ENCODE peak calls at places on chromosomes 7 and 10, in six cellular contexts. One of them, this sample, is unnamed.

GRCh38 chr7:4774804-4775280 is 581 bp upstream of the AP5Z1 start:
- DNase-seq in GM23338: no peak
- DNase-seq in MM.1S: no peak
- DNase-seq in HCT116: peak; percentile 18
- DNase-seq in H9: no peak
- DNase-seq in endothelial cell of umbilical vein: peak; percentile 85
- DNase-seq in this sample: peak; percentile 97

GRCh38 chr10:105679781-105680180 is 1038.7 kb downstream of the SORCS3 start:
- DNase-seq in endothelial cell of umbilical vein: no peak
- DNase-seq in GM23338: peak; percentile 57
- DNase-seq in HCT116: no peak
- DNase-seq in MM.1S: no peak
- DNase-seq in H9: peak; percentile 36
- DNase-seq in this sample: no peak

GRCh38 chr10:80390740-80391139 is 17.6 kb upstream of the PRXL2A start:
- DNase-seq in endothelial cell of umbilical vein: no peak
- DNase-seq in H9: no peak
- DNase-seq in MM.1S: no peak
- DNase-seq in GM23338: no peak
- DNase-seq in HCT116: no peak
- DNase-seq in this sample: no peak

GRCh38 chr10:34607894-34608293 is 207.2 kb downstream of the PARD3 start:
- DNase-seq in GM23338: peak; percentile 11
- DNase-seq in MM.1S: no peak
- DNase-seq in endothelial cell of umbilical vein: peak; percentile 55
- DNase-seq in HCT116: no peak
- DNase-seq in H9: no peak
- DNase-seq in this sample: no peak

GRCh38 chr7:32476816-32477648 is 13.1 kb downstream of the LSM5 start:
- DNase-seq in endothelial cell of umbilical vein: peak; percentile 49
- DNase-seq in MM.1S: no peak
- DNase-seq in HCT116: no peak
- DNase-seq in GM23338: no peak
- DNase-seq in H9: no peak
- DNase-seq in this sample: no peak

GRCh38 chr10:784377-784758 is 94.9 kb upstream of the DIP2C start:
- DNase-seq in H9: peak; percentile 56
- DNase-seq in GM23338: peak; percentile 66
- DNase-seq in endothelial cell of umbilical vein: no peak
- DNase-seq in MM.1S: no peak
- DNase-seq in HCT116: peak; percentile 16
- DNase-seq in this sample: no peak

GRCh38 chr7:54354436-54354835 is 187.7 kb upstream of the VSTM2A start:
- DNase-seq in endothelial cell of umbilical vein: no peak
- DNase-seq in MM.1S: no peak
- DNase-seq in H9: no peak
- DNase-seq in GM23338: no peak
- DNase-seq in HCT116: no peak
- DNase-seq in this sample: no peak

GRCh38 chr10:29304259-29305030 is 15.6 kb downstream of the LYZL1 start:
- DNase-seq in MM.1S: peak; percentile 50
- DNase-seq in endothelial cell of umbilical vein: peak; percentile 79
- DNase-seq in GM23338: peak; percentile 85
- DNase-seq in H9: peak; percentile 54
- DNase-seq in HCT116: peak; percentile 62
- DNase-seq in this sample: peak; percentile 81

GRCh38 chr7:23662124-23662982 is 17.6 kb upstream of the FAM221A start:
- DNase-seq in MM.1S: no peak
- DNase-seq in endothelial cell of umbilical vein: no peak
- DNase-seq in HCT116: no peak
- DNase-seq in H9: peak; percentile 52
- DNase-seq in GM23338: peak; percentile 78
- DNase-seq in this sample: no peak

GRCh38 chr10:97412891-97413304 is 11.8 kb upstream of the RRP12 start:
- DNase-seq in HCT116: peak; percentile 51
- DNase-seq in MM.1S: peak; percentile 84
- DNase-seq in H9: no peak
- DNase-seq in endothelial cell of umbilical vein: no peak
- DNase-seq in GM23338: no peak
- DNase-seq in this sample: no peak

GRCh38 chr10:79289801-79290200 is 57.5 kb upstream of the PPIF start:
- DNase-seq in HCT116: no peak
- DNase-seq in MM.1S: no peak
- DNase-seq in H9: no peak
- DNase-seq in endothelial cell of umbilical vein: no peak
- DNase-seq in GM23338: no peak
- DNase-seq in this sample: peak; percentile 89

GRCh38 chr10:32004161-32004591 is 52.0 kb downstream of the KIF5B start:
- DNase-seq in GM23338: peak; percentile 51
- DNase-seq in endothelial cell of umbilical vein: no peak
- DNase-seq in MM.1S: peak; percentile 22
- DNase-seq in H9: peak; percentile 66
- DNase-seq in HCT116: no peak
- DNase-seq in this sample: no peak

GRCh38 chr10:46558411-46559185 is 2.1 kb upstream of the GPRIN2 start:
- DNase-seq in MM.1S: peak; percentile 4
- DNase-seq in H9: peak; percentile 26
- DNase-seq in endothelial cell of umbilical vein: no peak
- DNase-seq in GM23338: no peak
- DNase-seq in HCT116: no peak
- DNase-seq in this sample: no peak

GRCh38 chr7:88331322-88331721 is 24.6 kb upstream of the STEAP4 start:
- DNase-seq in MM.1S: no peak
- DNase-seq in endothelial cell of umbilical vein: no peak
- DNase-seq in HCT116: no peak
- DNase-seq in GM23338: no peak
- DNase-seq in H9: no peak
- DNase-seq in this sample: no peak

GRCh38 chr10:72250666-72251065 is 23.1 kb upstream of the DDIT4 start:
- DNase-seq in MM.1S: peak; percentile 36
- DNase-seq in GM23338: no peak
- DNase-seq in HCT116: no peak
- DNase-seq in endothelial cell of umbilical vein: peak; percentile 18
- DNase-seq in H9: no peak
- DNase-seq in this sample: peak; percentile 92

GRCh38 chr7:48421357-48421756 is 250.1 kb downstream of the ABCA13 start:
- DNase-seq in GM23338: peak; percentile 40
- DNase-seq in endothelial cell of umbilical vein: no peak
- DNase-seq in H9: no peak
- DNase-seq in HCT116: no peak
- DNase-seq in MM.1S: no peak
- DNase-seq in this sample: no peak

GRCh38 chr7:151249034-151249731 is 689 bp upstream of the SMARCD3 start:
- DNase-seq in HCT116: no peak
- DNase-seq in H9: no peak
- DNase-seq in GM23338: peak; percentile 38
- DNase-seq in MM.1S: no peak
- DNase-seq in endothelial cell of umbilical vein: peak; percentile 56
- DNase-seq in this sample: peak; percentile 99

GRCh38 chr10:124288928-124289921 is 129.5 kb downstream of the OAT start:
- DNase-seq in endothelial cell of umbilical vein: no peak
- DNase-seq in GM23338: no peak
- DNase-seq in MM.1S: no peak
- DNase-seq in H9: peak; percentile 24
- DNase-seq in HCT116: no peak
- DNase-seq in this sample: peak; percentile 45

GRCh38 chr10:18075881-18076280 is 64.3 kb upstream of the CACNB2 start:
- DNase-seq in GM23338: no peak
- DNase-seq in endothelial cell of umbilical vein: no peak
- DNase-seq in MM.1S: no peak
- DNase-seq in HCT116: no peak
- DNase-seq in H9: no peak
- DNase-seq in this sample: no peak

GRCh38 chr10:12600652-12601051 is 251.3 kb downstream of the CAMK1D start:
- DNase-seq in endothelial cell of umbilical vein: no peak
- DNase-seq in HCT116: no peak
- DNase-seq in MM.1S: no peak
- DNase-seq in H9: no peak
- DNase-seq in GM23338: no peak
- DNase-seq in this sample: no peak

GRCh38 chr7:2627258-2628136 is 4.3 kb upstream of the TTYH3 start:
- DNase-seq in MM.1S: no peak
- DNase-seq in endothelial cell of umbilical vein: no peak
- DNase-seq in HCT116: no peak
- DNase-seq in H9: no peak
- DNase-seq in GM23338: no peak
- DNase-seq in this sample: no peak

GRCh38 chr7:21429786-21430574 is 2.1 kb downstream of the SP4 start:
- DNase-seq in HCT116: no peak
- DNase-seq in GM23338: peak; percentile 24
- DNase-seq in H9: no peak
- DNase-seq in endothelial cell of umbilical vein: no peak
- DNase-seq in MM.1S: no peak
- DNase-seq in this sample: peak; percentile 54

GRCh38 chr10:66180651-66181318 is 745.1 kb upstream of the LRRTM3 start:
- DNase-seq in H9: no peak
- DNase-seq in endothelial cell of umbilical vein: peak; percentile 71
- DNase-seq in GM23338: peak; percentile 82
- DNase-seq in HCT116: peak; percentile 47
- DNase-seq in MM.1S: peak; percentile 81
- DNase-seq in this sample: peak; percentile 60

GRCh38 chr10:50506861-50507573 is 116.7 kb downstream of the SGMS1 start:
- DNase-seq in MM.1S: no peak
- DNase-seq in HCT116: no peak
- DNase-seq in H9: no peak
- DNase-seq in GM23338: no peak
- DNase-seq in endothelial cell of umbilical vein: no peak
- DNase-seq in this sample: no peak

GRCh38 chr10:42875792-42876191 is 93.2 kb downstream of the BMS1 start:
- DNase-seq in H9: no peak
- DNase-seq in GM23338: no peak
- DNase-seq in endothelial cell of umbilical vein: no peak
- DNase-seq in HCT116: no peak
- DNase-seq in MM.1S: no peak
- DNase-seq in this sample: peak; percentile 85

GRCh38 chr7:14085901-14086300 is 96.4 kb upstream of the ETV1 start:
- DNase-seq in endothelial cell of umbilical vein: no peak
- DNase-seq in MM.1S: no peak
- DNase-seq in HCT116: peak; percentile 2
- DNase-seq in GM23338: no peak
- DNase-seq in H9: no peak
- DNase-seq in this sample: no peak

GRCh38 chr7:2474813-2475677 is 1.2 kb downstream of the GRIFIN start:
- DNase-seq in H9: no peak
- DNase-seq in HCT116: no peak
- DNase-seq in MM.1S: no peak
- DNase-seq in endothelial cell of umbilical vein: no peak
- DNase-seq in GM23338: no peak
- DNase-seq in this sample: peak; percentile 80

GRCh38 chr7:76155938-76156337 is 45.8 kb upstream of the SRRM3 start:
- DNase-seq in endothelial cell of umbilical vein: no peak
- DNase-seq in HCT116: no peak
- DNase-seq in MM.1S: no peak
- DNase-seq in GM23338: no peak
- DNase-seq in H9: no peak
- DNase-seq in this sample: no peak

DNA sequence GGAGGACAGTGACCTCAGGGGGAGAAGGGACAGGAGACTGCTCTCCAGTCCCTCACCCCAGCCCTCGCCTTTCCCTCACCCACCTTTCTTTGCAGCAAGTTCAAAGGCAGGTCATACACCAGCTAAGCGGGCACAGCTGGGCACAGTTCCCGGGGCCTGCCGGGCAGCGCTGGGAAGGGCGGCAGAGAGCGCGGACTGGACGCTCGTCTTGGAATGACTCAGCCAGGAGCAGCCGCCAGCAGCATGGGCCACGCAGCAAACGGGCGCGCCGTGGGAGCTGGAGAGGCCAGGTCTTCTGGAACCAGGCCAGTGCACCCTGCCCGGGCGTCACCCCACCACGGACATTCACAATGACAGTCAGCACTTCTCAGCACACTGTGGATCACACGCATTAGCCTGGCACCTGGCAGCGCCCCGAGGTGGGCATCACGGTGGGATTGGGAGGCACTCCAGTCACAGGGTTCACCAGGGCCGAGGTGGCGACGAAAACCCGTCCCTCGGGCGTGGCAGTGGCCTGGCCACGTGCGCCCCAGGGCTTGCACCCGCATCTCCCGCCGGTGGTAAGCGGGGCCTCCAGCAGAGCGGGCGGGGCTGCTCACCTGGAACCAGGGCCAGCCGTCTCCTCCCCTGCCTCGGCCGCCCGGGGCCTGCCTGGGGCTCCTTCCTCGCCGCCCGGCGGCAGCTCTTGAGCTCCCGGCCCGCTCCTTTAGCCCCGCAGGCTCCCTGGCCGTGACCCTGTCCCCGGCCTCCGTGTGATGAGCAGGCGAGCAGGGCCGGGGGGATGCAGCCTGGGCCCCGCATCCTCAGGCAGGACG is 29.0 kb upstream of the WDFY4 start:
- DNase-seq in H9: no peak
- DNase-seq in GM23338: peak; percentile 59
- DNase-seq in HCT116: no peak
- DNase-seq in endothelial cell of umbilical vein: peak; percentile 81
- DNase-seq in MM.1S: peak; percentile 73
- DNase-seq in this sample: peak; percentile 94
- H3K4me2 ChIP-seq in H9: peak overlapping the region; percentile 84
- H3K4me2 ChIP-seq in GM23338: peak overlapping the region; percentile 88
- H3K4me2 ChIP-seq in HCT116: peak overlapping the region; percentile 98
- H3K4me2 ChIP-seq in endothelial cell of umbilical vein: peak overlapping the region; percentile 78
- H3K4me2 ChIP-seq in MM.1S: peak overlapping the region; percentile 96
- H3K4me2 ChIP-seq in this sample: peak overlapping the region; percentile 95

GRCh38 chr7:139043823-139044812 is 8.3 kb upstream of the ZC3HAV1L start:
- DNase-seq in GM23338: no peak
- DNase-seq in HCT116: no peak
- DNase-seq in H9: no peak
- DNase-seq in endothelial cell of umbilical vein: peak; percentile 21
- DNase-seq in MM.1S: no peak
- DNase-seq in this sample: no peak
- TF ChIP-seq CTCF in GM23338: no peak
- TF ChIP-seq CTCF in HCT116: no peak
- TF ChIP-seq CTCF in H9: no peak
- TF ChIP-seq CTCF in endothelial cell of umbilical vein: no peak
- TF ChIP-seq CTCF in MM.1S: no peak
- TF ChIP-seq CTCF in this sample: no peak

GRCh38 chr10:60384006-60384405 is 5.7 kb downstream of the ANK3 start:
- DNase-seq in MM.1S: no peak
- DNase-seq in H9: no peak
- DNase-seq in HCT116: no peak
- DNase-seq in endothelial cell of umbilical vein: no peak
- DNase-seq in GM23338: no peak
- DNase-seq in this sample: no peak
- H3K27ac ChIP-seq in MM.1S: no peak overlapping the region
- H3K27ac ChIP-seq in H9: no peak overlapping the region
- H3K27ac ChIP-seq in HCT116: no peak overlapping the region
- H3K27ac ChIP-seq in endothelial cell of umbilical vein: no peak overlapping the region
- H3K27ac ChIP-seq in GM23338: no peak overlapping the region
- H3K27ac ChIP-seq in this sample: peak overlapping the region; percentile 79

GRCh38 chr10:109417803-109418202 is 505.5 kb downstream of the XPNPEP1 start:
- DNase-seq in endothelial cell of umbilical vein: no peak
- DNase-seq in MM.1S: no peak
- DNase-seq in H9: no peak
- DNase-seq in GM23338: no peak
- DNase-seq in HCT116: no peak
- DNase-seq in this sample: no peak
- H3K4me2 ChIP-seq in endothelial cell of umbilical vein: no peak overlapping the region
- H3K4me2 ChIP-seq in MM.1S: no peak overlapping the region
- H3K4me2 ChIP-seq in H9: no peak overlapping the region
- H3K4me2 ChIP-seq in GM23338: no peak overlapping the region
- H3K4me2 ChIP-seq in HCT116: no peak overlapping the region
- H3K4me2 ChIP-seq in this sample: no peak overlapping the region

This sample was measured in osteoblast.